ENCODE peak calls at places on chromosome 20, in five cellular contexts. H is CD8-positive, alpha-beta memory T cell; B is activated T-cell treated with anti-CD3 and anti-CD28 coated beads for 24 hours; V is brain microvascular endothelial cell; F is ovary. Y is an unnamed sample.

GRCh38 chr20:48807586-48808381 is 20.0 kb downstream of the PREX1 start:
- DNase-seq in B (no peak), F (no peak), V (no peak), H (no peak), Y (no peak)

GRCh38 chr20:37727247-37727956 is 33.6 kb downstream of the CTNNBL1 start:
- DNase-seq in H (no peak), V (no peak), B (no peak), F (no peak), Y (no peak)

GRCh38 chr20:32583581-32584045 is 1.5 kb downstream of the NOL4L start:
- DNase-seq in H (peak), B (no peak), V (no peak), F (no peak), Y (no peak)

GRCh38 chr20:11980263-11980662 is 62.6 kb downstream of the BTBD3 start:
- DNase-seq in F (no peak), B (no peak), H (no peak), V (no peak), Y (no peak)

GRCh38 chr20:43748274-43748673 is 21.5 kb upstream of the GTSF1L start:
- DNase-seq in V (no peak), H (no peak), F (no peak), B (no peak), Y (no peak)

GRCh38 chr20:24461848-24462247 is 7.6 kb upstream of the SYNDIG1 start:
- DNase-seq in V (no peak), F (no peak), H (no peak), B (no peak), Y (no peak)

GRCh38 chr20:36341331-36342020 is 35.3 kb downstream of the DLGAP4 start:
- DNase-seq in V (no peak), H (no peak), B (no peak), F (no peak), Y (no peak)

GRCh38 chr20:47318596-47319516 is 37.6 kb downstream of the ZMYND8 start:
- DNase-seq in V (peak), F (peak), H (no peak), B (no peak), Y (no peak)

GRCh38 chr20:17747431-17747846 is 47.7 kb downstream of the BANF2 start:
- DNase-seq in B (no peak), V (peak), H (no peak), F (no peak), Y (no peak)

GRCh38 chr20:44979090-44979621 is 12.8 kb downstream of the STK4 start:
- DNase-seq in V (peak), F (no peak), B (peak), H (peak), Y (no peak)

GRCh38 chr20:54058420-54059139 is 11.8 kb downstream of the BCAS1 start:
- DNase-seq in F (no peak), H (no peak), V (no peak), B (no peak), Y (no peak)

GRCh38 chr20:36145877-36146707 is 8.4 kb upstream of the EPB41L1 start:
- DNase-seq in V (no peak), F (no peak), H (no peak), B (no peak), Y (no peak)

GRCh38 chr20:62818592-62819493 is 2.0 kb downstream of the COL9A3 start:
- DNase-seq in H (no peak), F (peak), V (no peak), B (no peak), Y (no peak)

GRCh38 chr20:48380661-48381060 is 447.1 kb downstream of the PREX1 start:
- DNase-seq in H (no peak), V (no peak), B (no peak), F (no peak), Y (no peak)

GRCh38 chr20:2816583-2817340 is 598 bp downstream of the TMEM239 start:
- DNase-seq in F (no peak), B (no peak), H (no peak), V (no peak), Y (no peak)

GRCh38 chr20:37319120-37319717 is 26.7 kb upstream of the SRC start:
- DNase-seq in H (no peak), V (peak), F (no peak), B (no peak), Y (no peak)

GRCh38 chr20:56391596-56392281 is at the start of gene AURKA:
- DNase-seq in B (no peak), V (no peak), F (no peak), H (no peak), Y (no peak)

GRCh38 chr20:37593710-37594109 is 66.0 kb upstream of the BLCAP start:
- DNase-seq in B (no peak), V (no peak), F (no peak), H (no peak), Y (no peak)

GRCh38 chr20:47133809-47134456 is 222.6 kb downstream of the ZMYND8 start:
- DNase-seq in F (no peak), V (peak), H (no peak), B (no peak), Y (no peak)

GRCh38 chr20:15756001-15756400 is 817.2 kb downstream of the KIF16B start:
- DNase-seq in F (no peak), H (no peak), B (no peak), V (no peak), Y (peak)

GRCh38 chr20:58659841-58660240 is 8.8 kb downstream of the STX16 start:
- DNase-seq in B (no peak), V (no peak), H (no peak), F (no peak), Y (no peak)

GRCh38 chr20:47960769-47961525 is 175.7 kb upstream of the SULF2 start:
- DNase-seq in B (no peak), V (no peak), F (no peak), H (no peak), Y (no peak)

GRCh38 chr20:23205656-23206055 is 119.5 kb upstream of the CD93 start:
- DNase-seq in F (peak), V (no peak), H (no peak), B (no peak), Y (no peak)

GRCh38 chr20:41424025-41424424 is 57.4 kb upstream of the EMILIN3 start:
- DNase-seq in F (no peak), B (no peak), H (no peak), V (no peak), Y (no peak)

GRCh38 chr20:887137-887536 is 29.0 kb downstream of the ANGPT4 start:
- DNase-seq in F (no peak), V (no peak), B (no peak), H (no peak), Y (no peak)

GRCh38 chr20:23235173-23236027 is 115.2 kb upstream of the NXT1 start:
- DNase-seq in F (peak), B (no peak), V (no peak), H (no peak), Y (no peak)

GRCh38 chr20:24673678-24674570 is 204.5 kb downstream of the SYNDIG1 start:
- DNase-seq in V (peak), B (no peak), F (no peak), H (no peak), Y (no peak)

GRCh38 chr20:63791497-63792156 is 39.4 kb downstream of the ZBTB46 start:
- DNase-seq in B (no peak), V (no peak), F (peak), H (no peak), Y (no peak)

GRCh38 chr20:57374931-57375651 is 16.1 kb upstream of the RBM38 start:
- DNase-seq in V (no peak), F (no peak), H (no peak), B (no peak), Y (no peak)

GRCh38 chr20:62426678-62427077 is 661 bp downstream of the RBBP8NL start:
- DNase-seq in B (no peak), V (no peak), F (no peak), H (no peak), Y (peak)

GRCh38 chr20:4006640-4007039 is 8.7 kb downstream of the RNF24 start:
- DNase-seq in H (no peak), F (no peak), V (no peak), B (no peak), Y (no peak)

GRCh38 chr20:5182615-5183254 is 55.9 kb downstream of the CDS2 start:
- DNase-seq in B (no peak), V (no peak), H (no peak), F (no peak), Y (no peak)

GRCh38 chr20:61891916-61892649 is 173.6 kb downstream of the TAF4 start:
- DNase-seq in V (no peak), B (no peak), H (no peak), F (no peak), Y (no peak)

GRCh38 chr20:16437387-16437990 is 135.8 kb downstream of the KIF16B start:
- DNase-seq in V (no peak), H (no peak), B (no peak), F (no peak), Y (no peak)

Y was measured in NCI-H1436.